ENCODE peak calls at places on chromosomes 16 and 17, in nine cellular contexts. C, K, M, E, I, D, P, V and A are unnamed samples.

GRCh38 chr16:85443531-85443930 is 169.6 kb upstream of the GSE1 start:
- DNase-seq in V (no peak), D (no peak), K (no peak), C (no peak), P (no peak), E (no peak), M (no peak), I (no peak), A (no peak)

GRCh38 chr17:6269474-6269873 is 165.4 kb downstream of the AIPL1 start:
- DNase-seq in D (no peak), C (no peak), I (no peak), M (peak; percentile 51), K (no peak), P (peak; percentile 40), V (no peak), E (no peak), A (peak; percentile 9)

GRCh38 chr16:66166451-66166850 is 200.0 kb upstream of the CDH5 start:
- DNase-seq in K (no peak), E (no peak), P (no peak), D (no peak), C (peak; percentile 27), M (no peak), V (no peak), I (no peak), A (no peak)

GRCh38 chr16:89596061-89596689 is 17.3 kb upstream of the DPEP1 start:
- DNase-seq in D (no peak), V (no peak), E (no peak), M (no peak), C (no peak), K (no peak), I (no peak), P (no peak), A (no peak)

GRCh38 chr17:52106070-52106469 is 52.4 kb downstream of the CA10 start:
- DNase-seq in V (no peak), I (no peak), D (no peak), K (no peak), P (peak; percentile 10), M (no peak), C (no peak), E (no peak), A (no peak)

GRCh38 chr16:50153648-50154368 is 702 bp downstream of the TENT4B start:
- DNase-seq in K (peak; percentile 68), M (peak; percentile 41), V (no peak), D (peak; percentile 32), E (no peak), I (no peak), C (peak; percentile 28), P (peak; percentile 48), A (no peak)

GRCh38 chr16:58022601-58023371 is 2.8 kb upstream of the MMP15 start:
- DNase-seq in K (peak; percentile 94), D (no peak), P (peak; percentile 87), C (peak; percentile 60), V (no peak), M (peak; percentile 61), E (no peak), I (no peak), A (no peak)

GRCh38 chr16:65106792-65107191 is 15.1 kb downstream of the CDH11 start:
- DNase-seq in I (no peak), E (no peak), C (no peak), P (no peak), M (no peak), K (no peak), D (no peak), V (no peak), A (no peak)